ENCODE peak calls at places on chromosomes 6 and 20, in eight cellular contexts. K, Q, X, A, V, Y, B and H are unnamed samples.

GRCh38 chr20:44187763-44188709 is 1.0 kb upstream of the JPH2 start:
- DNase-seq in V (no peak), B (no peak), A (no peak), Y (no peak), Q (no peak), K (peak; percentile 50), X (no peak), H (no peak)

GRCh38 chr6:110537208-110538123 is 61.1 kb upstream of the SLC22A16 start:
- DNase-seq in B (no peak), Q (no peak), V (no peak), A (peak; percentile 30), Y (peak; percentile 96), X (peak; percentile 70), K (peak; percentile 97), H (no peak)

GRCh38 chr20:49768204-49769124 is 44.2 kb upstream of the SLC9A8 start:
- DNase-seq in V (peak; percentile 53), A (no peak), K (peak; percentile 98), Y (peak; percentile 90), X (peak; percentile 98), B (no peak), Q (peak; percentile 68), H (no peak)

GRCh38 chr6:169974663-169975062 is 223.2 kb downstream of the ERMARD start:
- DNase-seq in B (no peak), Y (no peak), X (no peak), Q (no peak), V (no peak), K (no peak), A (no peak), H (no peak)

GRCh38 chr6:130613176-130613575 is 214.0 kb upstream of the SMLR1 start:
- DNase-seq in A (no peak), X (no peak), Q (no peak), B (no peak), V (no peak), K (no peak), Y (no peak), H (no peak)

GRCh38 chr20:39081255-39081654 is 119.1 kb downstream of the DHX35 start:
- DNase-seq in A (peak; percentile 87), K (peak; percentile 83), Y (peak; percentile 31), B (peak; percentile 80), V (peak; percentile 68), X (peak; percentile 72), Q (peak; percentile 73), H (peak; percentile 55)

GRCh38 chr6:100427452-100427851 is 37.3 kb downstream of the SIM1 start:
- DNase-seq in B (no peak), Y (no peak), X (no peak), V (no peak), A (no peak), K (no peak), Q (no peak), H (no peak)

GRCh38 chr6:30844118-30844535 is 40.2 kb upstream of the DDR1 start:
- DNase-seq in Q (no peak), A (no peak), B (no peak), K (no peak), V (no peak), Y (peak; percentile 74), X (peak; percentile 33), H (no peak)

GRCh38 chr20:54110041-54110440 is 39.6 kb upstream of the BCAS1 start:
- DNase-seq in X (no peak), A (no peak), Y (no peak), V (no peak), K (peak; percentile 43), B (no peak), Q (no peak), H (no peak)

GRCh38 chr6:170152989-170153388 is 137.9 kb downstream of the DLL1 start:
- DNase-seq in B (no peak), A (no peak), V (peak; percentile 30), K (peak; percentile 9), Q (peak; percentile 81), X (no peak), Y (peak; percentile 45), H (no peak)

GRCh38 chr6:31831350-31832215 is 4.0 kb downstream of the HSPA1B start:
- DNase-seq in A (no peak), B (no peak), K (no peak), Q (no peak), X (no peak), Y (no peak), V (peak; percentile 6), H (no peak)

GRCh38 chr20:37316116-37316774 is 26.8 kb downstream of the MANBAL start:
- DNase-seq in K (no peak), A (peak; percentile 74), V (peak; percentile 23), Y (no peak), X (no peak), B (peak; percentile 75), Q (no peak), H (no peak)

GRCh38 chr6:33732819-33733218 is 13.9 kb downstream of the IP6K3 start:
- DNase-seq in Y (no peak), V (no peak), K (no peak), Q (no peak), B (no peak), X (no peak), A (no peak), H (no peak)

GRCh38 chr20:51660741-51661608 is 107.2 kb downstream of the ATP9A start:
- DNase-seq in B (no peak), K (peak; percentile 78), A (no peak), X (peak; percentile 31), Q (no peak), Y (peak; percentile 93), V (no peak), H (no peak)

DNA sequence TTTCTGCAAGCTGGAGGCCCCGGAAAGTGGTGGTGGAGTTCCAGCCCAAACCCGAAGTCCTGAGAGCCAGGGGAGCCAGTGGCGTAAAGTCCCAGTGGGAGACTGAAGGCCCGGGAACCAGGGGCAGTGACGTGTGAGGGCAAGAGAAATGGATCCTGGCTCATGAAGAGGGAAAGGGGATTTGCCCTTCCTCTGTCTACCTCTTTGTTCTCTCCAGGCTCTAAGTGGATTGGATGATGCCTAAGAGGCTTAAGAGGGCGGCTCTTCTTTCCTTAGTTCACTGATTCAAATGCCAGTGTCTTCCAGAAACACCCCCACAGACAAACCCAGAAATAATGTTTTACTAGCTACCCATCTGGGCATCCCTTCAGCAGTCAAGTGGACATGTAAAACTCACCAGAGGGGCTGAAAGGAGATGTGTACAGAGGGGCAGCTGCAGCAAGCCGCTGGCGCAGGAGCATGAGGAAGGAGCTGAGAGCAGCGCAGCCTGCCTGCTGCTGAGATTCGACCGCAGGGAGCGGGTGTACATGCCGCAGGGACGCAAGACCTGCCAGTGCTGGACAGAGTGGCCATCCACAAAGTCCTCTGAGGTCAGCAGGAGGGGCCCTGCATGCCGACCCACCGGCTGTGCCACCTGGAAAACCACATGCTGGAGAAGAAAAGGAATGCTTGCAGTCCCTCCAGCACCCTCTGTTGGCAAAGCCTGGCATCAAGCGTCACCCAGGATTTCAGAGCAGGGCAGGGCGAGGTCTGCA is 29.5 kb downstream of the CDYL start:
- DNase-seq in B (no peak), X (peak; percentile 70), K (peak; percentile 48), V (peak; percentile 31), Y (peak; percentile 27), Q (peak; percentile 78), A (no peak), H (peak; percentile 42)
- TF ChIP-seq CTCF in B (peak; percentile 53), X (peak; percentile 56), K (peak; percentile 73), V (no peak), Y (peak; percentile 50), Q (peak; percentile 62), A (peak; percentile 56), H (peak; percentile 55)

DNA sequence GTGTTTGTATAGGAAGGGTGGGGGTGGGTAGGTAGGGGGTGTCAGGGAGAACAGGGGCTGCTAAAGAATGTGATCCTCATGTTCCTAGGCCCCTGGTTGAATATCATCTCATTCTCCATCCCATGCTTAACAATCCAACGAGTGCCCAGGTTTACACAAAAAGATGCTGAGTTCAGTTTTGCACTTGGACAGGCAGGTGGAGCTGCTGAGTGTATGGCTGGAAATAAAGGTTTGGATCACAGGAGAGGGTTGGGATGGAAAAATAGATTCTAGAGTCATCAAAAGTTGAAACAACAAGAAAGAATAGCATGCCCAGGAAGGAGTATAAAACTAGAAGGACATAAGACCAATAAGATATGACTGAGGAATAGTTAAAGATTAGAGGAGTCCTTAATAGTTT is 14.2 kb downstream of the CHD6 start:
- DNase-seq in Q (no peak), A (no peak), V (no peak), B (no peak), X (no peak), K (no peak), Y (no peak), H (no peak)
- TF ChIP-seq CTCF in Q (no peak), A (no peak), V (no peak), B (no peak), X (peak; percentile 8), K (peak; percentile 19), Y (no peak), H (no peak)

DNA sequence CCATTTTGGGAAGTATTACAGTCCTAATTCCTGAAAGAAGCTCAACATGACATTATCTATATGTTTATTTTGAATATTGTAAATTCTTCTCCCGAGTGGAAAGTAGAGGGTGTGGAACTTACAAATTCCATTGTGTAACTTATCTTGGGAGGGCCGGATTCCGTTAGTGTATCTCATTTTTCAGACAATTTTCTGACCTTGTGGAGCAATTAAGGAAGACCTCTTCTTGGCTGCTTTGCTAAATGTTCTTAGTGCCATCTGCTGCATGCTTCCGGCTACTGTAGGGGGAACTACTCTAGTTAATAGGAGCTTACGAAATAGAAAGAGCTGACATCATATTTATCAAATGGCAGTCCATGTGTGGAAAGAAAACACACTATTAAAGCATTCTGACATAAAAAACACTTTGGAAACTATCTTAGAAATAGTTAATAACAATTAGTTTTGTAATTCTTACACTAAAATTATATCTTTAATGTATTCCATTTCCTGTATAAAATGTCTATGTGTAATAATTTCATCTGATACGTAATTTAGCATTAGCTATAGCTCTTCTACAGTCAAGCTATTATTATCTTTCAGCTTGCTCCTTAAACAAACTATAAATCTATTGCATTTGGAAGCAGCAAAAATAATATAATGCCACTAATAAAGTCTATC is 41.5 kb upstream of the KCNQ5 start:
- DNase-seq in B (peak; percentile 10), K (peak; percentile 93), A (no peak), X (peak; percentile 67), Q (no peak), Y (peak; percentile 78), V (no peak), H (no peak)
- TF ChIP-seq CTCF in B (peak; percentile 4), K (peak; percentile 80), A (no peak), X (peak; percentile 55), Q (peak; percentile 25), Y (peak; percentile 68), V (no peak), H (peak; percentile 97)

GRCh38 chr20:8363970-8364733 is 232.1 kb downstream of the PLCB1 start:
- DNase-seq in Y (no peak), V (no peak), X (no peak), K (no peak), Q (no peak), A (no peak), B (no peak), H (no peak)

GRCh38 chr20:8360035-8360434 is 228.0 kb downstream of the PLCB1 start:
- DNase-seq in B (no peak), A (no peak), X (no peak), Y (no peak), V (no peak), K (peak; percentile 10), Q (no peak), H (no peak)

GRCh38 chr20:8361779-8362178 is 229.7 kb downstream of the PLCB1 start:
- DNase-seq in B (no peak), X (no peak), A (no peak), V (no peak), Y (no peak), K (no peak), Q (no peak), H (no peak)

GRCh38 chr20:8362457-8362856 is 230.4 kb downstream of the PLCB1 start:
- DNase-seq in Y (no peak), Q (no peak), V (no peak), A (no peak), K (no peak), B (no peak), X (no peak), H (no peak)

GRCh38 chr20:8361008-8361652 is 229.1 kb downstream of the PLCB1 start:
- DNase-seq in Y (peak; percentile 67), X (peak; percentile 7), Q (no peak), A (no peak), V (no peak), K (peak; percentile 81), B (no peak), H (no peak)
- TF ChIP-seq CTCF in Y (no peak), X (no peak), Q (no peak), A (no peak), V (no peak), K (peak; percentile 39), B (no peak), H (no peak)